ENCODE peak calls at places on chromosomes 3 and 15, in four cellular contexts. F is K562, R is HepG2, E is A549. W is an unnamed sample.

GRCh38 chr3:131899021-131899420 is 135.8 kb downstream of the CPNE4 start:
- DNase-seq in F (no peak), R (no peak), E (no peak), W (no peak)

GRCh38 chr3:12318758-12319621 is 30.1 kb downstream of the PPARG start:
- DNase-seq in F (no peak), R (no peak), E (no peak), W (no peak)

GRCh38 chr15:64356443-64357040 is 569 bp upstream of the CSNK1G1 start:
- DNase-seq in F (no peak), R (peak; percentile 73), E (peak; percentile 90), W (no peak)

GRCh38 chr3:15815696-15816095 is 17.9 kb upstream of the ANKRD28 start:
- DNase-seq in F (peak; percentile 34), R (peak; percentile 30), E (peak; percentile 78), W (no peak)

GRCh38 chr15:66955001-66955516 is 110.3 kb upstream of the SMAD3 start:
- DNase-seq in F (no peak), R (no peak), E (no peak), W (no peak)

GRCh38 chr3:50226888-50227389 is 9.1 kb upstream of the GNAI2 start:
- DNase-seq in F (peak; percentile 37), R (no peak), E (peak; percentile 63), W (peak; percentile 28)

GRCh38 chr3:1551741-1552140 is 458.9 kb downstream of the CNTN6 start:
- DNase-seq in F (no peak), R (no peak), E (no peak), W (no peak)

GRCh38 chr3:9179826-9180763 is 69.4 kb downstream of the SRGAP3 start:
- DNase-seq in F (no peak), R (no peak), E (no peak), W (no peak)

GRCh38 chr3:102790742-102791141 is 355.9 kb downstream of the ZPLD1 start:
- DNase-seq in F (no peak), R (no peak), E (no peak), W (no peak)
- TF ChIP-seq HMGXB4 in F (no peak), R (no peak), E (no peak), W (no peak)

GRCh38 chr15:60525640-60526039 is 46.7 kb upstream of the ICE2 start:
- DNase-seq in F (no peak), R (no peak), E (no peak), W (no peak)
- TF ChIP-seq NR3C1 in F (no peak), R (no peak), E (no peak), W (no peak)

GRCh38 chr3:125004196-125004595 is 51.6 kb downstream of the HEG1 start:
- DNase-seq in F (no peak), R (no peak), E (no peak), W (no peak)

GRCh38 chr3:125003369-125003853 is 52.4 kb downstream of the HEG1 start:
- DNase-seq in F (no peak), R (peak; percentile 98), E (peak; percentile 10), W (no peak)

GRCh38 chr3:125002834-125003368 is 52.9 kb downstream of the HEG1 start:
- DNase-seq in F (no peak), R (no peak), E (no peak), W (no peak)

GRCh38 chr3:125008766-125009165 is 47.0 kb downstream of the HEG1 start:
- DNase-seq in F (no peak), R (no peak), E (no peak), W (no peak)

GRCh38 chr3:125006190-125006855 is 49.5 kb downstream of the HEG1 start:
- DNase-seq in F (no peak), R (no peak), E (no peak), W (no peak)
- TF ChIP-seq HMGXB4 in F (no peak), R (no peak), E (no peak), W (no peak)

GRCh38 chr3:34570916-34571705 is 772.7 kb downstream of the PDCD6IP start:
- DNase-seq in F (no peak), R (no peak), E (no peak), W (no peak)

GRCh38 chr3:34571714-34572113 is 773.3 kb downstream of the PDCD6IP start:
- DNase-seq in F (no peak), R (no peak), E (no peak), W (no peak)

GRCh38 chr3:34569437-34569836 is 771.0 kb downstream of the PDCD6IP start:
- DNase-seq in F (no peak), R (no peak), E (no peak), W (no peak)

GRCh38 chr3:34568766-34569165 is 770.3 kb downstream of the PDCD6IP start:
- DNase-seq in F (no peak), R (no peak), E (no peak), W (no peak)

GRCh38 chr3:34567266-34567665 is 768.8 kb downstream of the PDCD6IP start:
- DNase-seq in F (no peak), R (no peak), E (no peak), W (no peak)
- TF ChIP-seq NR3C1 in F (no peak), R (no peak), E (no peak), W (no peak)

GRCh38 chr3:186930143-186930638 is at the start of gene ST6GAL1:
- DNase-seq in F (peak; percentile 91), R (peak; percentile 43), E (peak; percentile 42), W (peak; percentile 89)
- TF ChIP-seq HMGXB4 in F (peak; percentile 61), R (no peak), E (no peak), W (no peak)

GRCh38 chr3:72458365-72458764 is 389.9 kb downstream of the SHQ1 start:
- DNase-seq in F (no peak), R (no peak), E (no peak), W (no peak)
- TF ChIP-seq NR3C1 in F (no peak), R (no peak), E (no peak), W (no peak)

GRCh38 chr15:56017920-56018319 is 24.5 kb upstream of the NEDD4 start:
- DNase-seq in F (no peak), R (peak; percentile 83), E (no peak), W (no peak)
- TF ChIP-seq HMGXB4 in F (no peak), R (no peak), E (no peak), W (no peak)

GRCh38 chr3:25047058-25047457 is 381.0 kb upstream of the RARB start:
- DNase-seq in F (no peak), R (no peak), E (no peak), W (no peak)
- TF ChIP-seq NR3C1 in F (no peak), R (no peak), E (no peak), W (no peak)